ENCODE peak calls at places on chromosome 2, in five cellular contexts. One of them, this sample, is unnamed.

GRCh38 chr2:171595896-171596295 is 73.6 kb downstream of the CYBRD1 start:
- DNase-seq in mesendoderm: no peak
- DNase-seq in GM23248: peak
- DNase-seq in HCT116: no peak
- DNase-seq in mammary epithelial cell: peak
- DNase-seq in this sample: peak

GRCh38 chr2:101433465-101433864 is 41.4 kb downstream of the RFX8 start:
- DNase-seq in HCT116: no peak
- DNase-seq in mesendoderm: no peak
- DNase-seq in GM23248: peak
- DNase-seq in mammary epithelial cell: no peak
- DNase-seq in this sample: no peak

GRCh38 chr2:19878268-19879046 is 23.3 kb downstream of the TTC32 start:
- DNase-seq in HCT116: no peak
- DNase-seq in mammary epithelial cell: no peak
- DNase-seq in GM23248: no peak
- DNase-seq in mesendoderm: no peak
- DNase-seq in this sample: no peak

GRCh38 chr2:240435457-240435954 is at the start of gene GPC1:
- DNase-seq in mesendoderm: peak
- DNase-seq in GM23248: peak
- DNase-seq in HCT116: peak
- DNase-seq in mammary epithelial cell: peak
- DNase-seq in this sample: peak

GRCh38 chr2:215657844-215658243 is 222.0 kb upstream of the FN1 start:
- DNase-seq in mesendoderm: peak
- DNase-seq in mammary epithelial cell: peak
- DNase-seq in GM23248: peak
- DNase-seq in HCT116: no peak
- DNase-seq in this sample: peak

GRCh38 chr2:234629596-234629995 is 132.7 kb upstream of the ARL4C start:
- DNase-seq in GM23248: no peak
- DNase-seq in HCT116: no peak
- DNase-seq in mammary epithelial cell: no peak
- DNase-seq in mesendoderm: no peak
- DNase-seq in this sample: no peak

GRCh38 chr2:25720575-25720974 is 47.2 kb upstream of the DTNB start:
- DNase-seq in mesendoderm: no peak
- DNase-seq in mammary epithelial cell: no peak
- DNase-seq in GM23248: no peak
- DNase-seq in HCT116: no peak
- DNase-seq in this sample: no peak

GRCh38 chr2:97951155-97951670 is 44.5 kb downstream of the TMEM131 start:
- DNase-seq in HCT116: no peak
- DNase-seq in mesendoderm: no peak
- DNase-seq in GM23248: peak
- DNase-seq in mammary epithelial cell: peak
- DNase-seq in this sample: peak

GRCh38 chr2:112682101-112682500 is 36.4 kb downstream of the SLC20A1 start:
- DNase-seq in GM23248: no peak
- DNase-seq in mesendoderm: no peak
- DNase-seq in mammary epithelial cell: no peak
- DNase-seq in HCT116: no peak
- DNase-seq in this sample: no peak

GRCh38 chr2:238667008-238667407 is 180.9 kb upstream of the TWIST2 start:
- DNase-seq in HCT116: no peak
- DNase-seq in GM23248: peak
- DNase-seq in mesendoderm: no peak
- DNase-seq in mammary epithelial cell: no peak
- DNase-seq in this sample: no peak

GRCh38 chr2:64837925-64838641 is 151.1 kb upstream of the SLC1A4 start:
- DNase-seq in HCT116: peak
- DNase-seq in GM23248: peak
- DNase-seq in mammary epithelial cell: peak
- DNase-seq in mesendoderm: no peak
- DNase-seq in this sample: peak

GRCh38 chr2:110906613-110907365 is 174.4 kb downstream of the ACOXL start:
- DNase-seq in mesendoderm: no peak
- DNase-seq in mammary epithelial cell: no peak
- DNase-seq in GM23248: no peak
- DNase-seq in HCT116: no peak
- DNase-seq in this sample: no peak

GRCh38 chr2:64730551-64731305 is 77.0 kb upstream of the SERTAD2 start:
- DNase-seq in mesendoderm: peak
- DNase-seq in mammary epithelial cell: peak
- DNase-seq in GM23248: peak
- DNase-seq in HCT116: no peak
- DNase-seq in this sample: peak

GRCh38 chr2:190649035-190649797 is at the start of gene NAB1:
- DNase-seq in HCT116: no peak
- DNase-seq in GM23248: peak
- DNase-seq in mammary epithelial cell: peak
- DNase-seq in mesendoderm: peak
- DNase-seq in this sample: peak

GRCh38 chr2:77487074-77487803 is 34.9 kb downstream of the LRRTM4 start:
- DNase-seq in HCT116: no peak
- DNase-seq in mesendoderm: no peak
- DNase-seq in GM23248: no peak
- DNase-seq in mammary epithelial cell: no peak
- DNase-seq in this sample: no peak

GRCh38 chr2:20666364-20667150 is at the start of gene GDF7:
- DNase-seq in GM23248: no peak
- DNase-seq in mammary epithelial cell: no peak
- DNase-seq in mesendoderm: peak
- DNase-seq in HCT116: no peak
- DNase-seq in this sample: no peak

GRCh38 chr2:218405365-218406208 is 5.9 kb downstream of the CTDSP1 start:
- DNase-seq in HCT116: no peak
- DNase-seq in mammary epithelial cell: no peak
- DNase-seq in GM23248: no peak
- DNase-seq in mesendoderm: peak
- DNase-seq in this sample: no peak

GRCh38 chr2:20135631-20136050 is 84.2 kb upstream of the LAPTM4A start:
- DNase-seq in HCT116: peak
- DNase-seq in mammary epithelial cell: no peak
- DNase-seq in mesendoderm: peak
- DNase-seq in GM23248: peak
- DNase-seq in this sample: peak

GRCh38 chr2:109193807-109194702 is 65.0 kb downstream of the SH3RF3 start:
- DNase-seq in GM23248: no peak
- DNase-seq in mammary epithelial cell: no peak
- DNase-seq in HCT116: no peak
- DNase-seq in mesendoderm: no peak
- DNase-seq in this sample: no peak

GRCh38 chr2:201909961-201910361 is 103.6 kb downstream of the CDK15 start:
- DNase-seq in GM23248: peak
- DNase-seq in mesendoderm: no peak
- DNase-seq in mammary epithelial cell: peak
- DNase-seq in HCT116: no peak
- DNase-seq in this sample: peak

GRCh38 chr2:74290466-74291216 is 52.6 kb downstream of the SLC4A5 start:
- DNase-seq in GM23248: no peak
- DNase-seq in HCT116: no peak
- DNase-seq in mammary epithelial cell: no peak
- DNase-seq in mesendoderm: no peak
- DNase-seq in this sample: no peak

GRCh38 chr2:7379799-7380198 is 462.6 kb downstream of the RNF144A start:
- DNase-seq in mesendoderm: peak
- DNase-seq in HCT116: no peak
- DNase-seq in mammary epithelial cell: no peak
- DNase-seq in GM23248: no peak
- DNase-seq in this sample: no peak

GRCh38 chr2:8481463-8482009 is 200.3 kb upstream of the ID2 start:
- DNase-seq in mammary epithelial cell: no peak
- DNase-seq in GM23248: no peak
- DNase-seq in HCT116: no peak
- DNase-seq in mesendoderm: no peak
- DNase-seq in this sample: no peak

GRCh38 chr2:28683100-28683706 is 68.4 kb upstream of the PPP1CB start:
- DNase-seq in HCT116: peak
- DNase-seq in mammary epithelial cell: peak
- DNase-seq in mesendoderm: peak
- DNase-seq in GM23248: peak
- DNase-seq in this sample: peak

GRCh38 chr2:28678944-28679343 is 72.7 kb upstream of the PPP1CB start:
- DNase-seq in GM23248: no peak
- DNase-seq in mesendoderm: no peak
- DNase-seq in HCT116: no peak
- DNase-seq in mammary epithelial cell: no peak
- DNase-seq in this sample: no peak

GRCh38 chr2:28681216-28681981 is 70.2 kb upstream of the PPP1CB start:
- DNase-seq in GM23248: no peak
- DNase-seq in mammary epithelial cell: peak
- DNase-seq in mesendoderm: no peak
- DNase-seq in HCT116: no peak
- DNase-seq in this sample: peak

GRCh38 chr2:28678175-28678855 is 73.3 kb upstream of the PPP1CB start:
- DNase-seq in GM23248: no peak
- DNase-seq in mammary epithelial cell: no peak
- DNase-seq in mesendoderm: no peak
- DNase-seq in HCT116: no peak
- DNase-seq in this sample: no peak

DNA sequence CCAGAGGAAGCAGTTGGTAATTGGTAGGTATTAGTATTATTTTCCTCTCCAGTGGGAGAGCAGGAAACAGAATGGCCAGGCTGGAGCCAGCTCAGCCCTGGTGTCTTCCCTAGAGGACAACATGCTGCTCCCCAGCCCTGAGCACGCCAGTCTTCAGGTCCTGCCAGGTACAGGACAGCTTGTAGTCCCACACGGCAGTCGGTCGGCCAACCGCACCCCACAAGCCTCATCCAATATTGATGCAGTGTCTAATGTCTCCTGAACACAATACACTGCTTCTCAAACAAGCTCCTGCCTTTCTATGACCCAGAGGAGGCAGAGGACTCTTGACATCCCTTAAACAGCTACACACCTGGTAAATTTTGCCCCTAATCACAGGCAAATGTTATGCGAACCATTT is 71.0 kb upstream of the PPP1CB start:
- DNase-seq in HCT116: no peak
- DNase-seq in mesendoderm: no peak
- DNase-seq in GM23248: no peak
- DNase-seq in mammary epithelial cell: no peak
- DNase-seq in this sample: no peak
- H3K9ac ChIP-seq in HCT116: no peak
- H3K9ac ChIP-seq in mesendoderm: no peak
- H3K9ac ChIP-seq in GM23248: no peak
- H3K9ac ChIP-seq in mammary epithelial cell: no peak
- H3K9ac ChIP-seq in this sample: no peak

DNA sequence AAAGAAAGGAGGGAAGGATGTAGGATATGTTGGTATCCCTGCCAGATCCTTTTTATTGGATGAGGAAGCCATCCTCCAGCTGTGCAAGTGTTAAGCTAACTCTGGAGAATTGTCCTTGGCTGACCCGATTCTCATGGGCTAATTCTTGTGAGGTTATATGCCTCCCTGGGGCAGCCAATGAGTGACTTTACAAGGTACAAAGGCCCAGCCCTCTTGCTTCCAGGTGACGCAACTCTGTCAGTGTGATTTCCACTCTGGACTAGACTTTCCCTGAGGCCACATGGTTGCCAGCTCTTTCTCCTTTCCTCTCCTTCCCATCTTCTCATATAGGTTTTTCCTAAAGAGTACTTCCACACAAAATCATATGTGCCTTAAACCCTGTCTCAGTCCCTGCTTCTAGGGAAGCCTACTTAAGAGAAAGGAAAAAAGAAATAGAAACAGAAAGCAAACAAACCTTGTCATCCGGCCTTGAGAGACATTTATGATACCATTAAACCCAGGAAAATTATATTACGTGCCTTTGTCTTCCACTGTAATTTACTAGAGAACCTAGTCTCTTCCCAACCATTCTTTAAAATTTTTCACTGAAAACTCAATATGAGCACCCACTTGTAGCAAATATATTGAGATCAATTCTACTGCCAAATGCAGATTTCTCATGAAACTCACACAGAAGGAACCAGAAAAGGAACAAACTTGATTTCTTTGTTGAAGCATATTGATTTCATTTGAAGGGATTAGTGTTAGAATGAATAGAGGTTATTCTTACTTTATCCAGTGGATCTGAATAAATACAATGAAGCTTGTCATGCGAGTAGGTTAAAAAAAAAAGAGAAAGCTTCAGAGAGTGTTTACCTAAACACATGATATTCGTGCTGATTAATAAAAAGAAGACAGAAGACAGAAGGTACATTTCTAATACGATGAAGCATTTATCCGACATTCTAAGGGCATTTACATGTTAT is 226.4 kb upstream of the ZSWIM2 start:
- DNase-seq in mesendoderm: no peak
- DNase-seq in HCT116: no peak
- DNase-seq in GM23248: no peak
- DNase-seq in mammary epithelial cell: no peak
- DNase-seq in this sample: no peak
- H3K9ac ChIP-seq in mesendoderm: no peak
- H3K9ac ChIP-seq in HCT116: no peak
- H3K9ac ChIP-seq in GM23248: no peak
- H3K9ac ChIP-seq in mammary epithelial cell: no peak
- H3K9ac ChIP-seq in this sample: no peak

DNA sequence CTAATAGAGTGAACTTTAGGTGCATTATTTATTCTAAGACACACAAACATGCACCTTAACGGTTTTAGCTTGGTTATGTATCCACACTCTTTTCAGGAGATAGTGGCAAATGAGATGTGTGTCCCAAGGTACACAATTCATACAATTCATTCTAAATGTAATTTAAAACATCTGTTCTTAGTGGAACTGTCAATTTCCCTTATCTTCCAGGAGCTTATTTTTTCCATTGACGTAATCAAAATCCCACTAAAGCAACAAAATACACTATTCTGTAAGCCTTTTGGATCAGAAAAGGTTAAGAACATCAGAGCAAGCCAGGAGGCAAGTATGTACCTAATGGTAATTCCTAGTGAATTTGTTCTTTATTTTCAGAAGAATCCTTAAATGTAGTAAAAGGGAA is 19.8 kb downstream of the EIF2AK3 start:
- DNase-seq in GM23248: no peak
- DNase-seq in mammary epithelial cell: no peak
- DNase-seq in mesendoderm: no peak
- DNase-seq in HCT116: no peak
- DNase-seq in this sample: no peak
- H3K9ac ChIP-seq in GM23248: no peak
- H3K9ac ChIP-seq in mammary epithelial cell: no peak
- H3K9ac ChIP-seq in mesendoderm: no peak
- H3K9ac ChIP-seq in HCT116: no peak
- H3K9ac ChIP-seq in this sample: no peak

GRCh38 chr2:203683421-203683820 is 23.0 kb upstream of the CD28 start:
- DNase-seq in HCT116: no peak
- DNase-seq in GM23248: no peak
- DNase-seq in mammary epithelial cell: no peak
- DNase-seq in mesendoderm: no peak
- DNase-seq in this sample: no peak

GRCh38 chr2:203685789-203686433 is 20.5 kb upstream of the CD28 start:
- DNase-seq in mesendoderm: no peak
- DNase-seq in GM23248: peak
- DNase-seq in HCT116: no peak
- DNase-seq in mammary epithelial cell: peak
- DNase-seq in this sample: no peak

GRCh38 chr2:203685081-203685621 is 21.3 kb upstream of the CD28 start:
- DNase-seq in HCT116: no peak
- DNase-seq in mammary epithelial cell: peak
- DNase-seq in GM23248: peak
- DNase-seq in mesendoderm: no peak
- DNase-seq in this sample: peak

GRCh38 chr2:203682688-203683130 is 23.7 kb upstream of the CD28 start:
- DNase-seq in GM23248: peak
- DNase-seq in mesendoderm: peak
- DNase-seq in HCT116: no peak
- DNase-seq in mammary epithelial cell: peak
- DNase-seq in this sample: peak

GRCh38 chr2:203683932-203684556 is 22.4 kb upstream of the CD28 start:
- DNase-seq in HCT116: no peak
- DNase-seq in mammary epithelial cell: peak
- DNase-seq in GM23248: peak
- DNase-seq in mesendoderm: peak
- DNase-seq in this sample: peak
- H3K9ac ChIP-seq in HCT116: no peak
- H3K9ac ChIP-seq in mammary epithelial cell: peak
- H3K9ac ChIP-seq in GM23248: peak
- H3K9ac ChIP-seq in mesendoderm: no peak
- H3K9ac ChIP-seq in this sample: no peak